ENCODE peak calls at places on chromosomes 6 and 20, in ten cellular contexts. One of them, this sample, is unnamed.

GRCh38 chr6:122798099-122798641 is 9.1 kb downstream of the SMPDL3A start:
- DNase-seq in lung: no peak
- DNase-seq in OCI-M1: no peak
- DNase-seq in colonic mucosa: peak; percentile 84
- DNase-seq in AG04450: no peak
- DNase-seq in T-helper 2 cell: no peak
- DNase-seq in RWPE1: peak; percentile 64
- DNase-seq in A549: peak; percentile 59
- DNase-seq in H7: no peak
- DNase-seq in NCI-H1436: no peak
- DNase-seq in this sample: peak; percentile 76

GRCh38 chr20:62434098-62434497 is 6.8 kb upstream of the RBBP8NL start:
- DNase-seq in NCI-H1436: no peak
- DNase-seq in OCI-M1: no peak
- DNase-seq in T-helper 2 cell: no peak
- DNase-seq in A549: no peak
- DNase-seq in lung: no peak
- DNase-seq in colonic mucosa: no peak
- DNase-seq in AG04450: no peak
- DNase-seq in RWPE1: no peak
- DNase-seq in H7: no peak
- DNase-seq in this sample: no peak

GRCh38 chr20:50085481-50086365 is 27.2 kb downstream of the UBE2V1 start:
- DNase-seq in A549: peak; percentile 70
- DNase-seq in T-helper 2 cell: no peak
- DNase-seq in RWPE1: peak; percentile 86
- DNase-seq in NCI-H1436: peak; percentile 60
- DNase-seq in OCI-M1: peak; percentile 84
- DNase-seq in H7: peak; percentile 86
- DNase-seq in AG04450: peak; percentile 27
- DNase-seq in colonic mucosa: peak; percentile 52
- DNase-seq in lung: peak; percentile 56
- DNase-seq in this sample: peak; percentile 59

GRCh38 chr6:75755704-75756103 is 6.7 kb downstream of the MYO6 start:
- DNase-seq in lung: no peak
- DNase-seq in AG04450: no peak
- DNase-seq in A549: no peak
- DNase-seq in OCI-M1: no peak
- DNase-seq in colonic mucosa: no peak
- DNase-seq in T-helper 2 cell: no peak
- DNase-seq in H7: no peak
- DNase-seq in NCI-H1436: no peak
- DNase-seq in RWPE1: no peak
- DNase-seq in this sample: no peak

GRCh38 chr20:3103369-3104032 is 19.0 kb upstream of the AVP start:
- DNase-seq in AG04450: no peak
- DNase-seq in RWPE1: peak; percentile 46
- DNase-seq in A549: no peak
- DNase-seq in OCI-M1: no peak
- DNase-seq in colonic mucosa: no peak
- DNase-seq in H7: no peak
- DNase-seq in lung: no peak
- DNase-seq in T-helper 2 cell: no peak
- DNase-seq in NCI-H1436: no peak
- DNase-seq in this sample: no peak

GRCh38 chr6:163323274-163323673 is 91.2 kb upstream of the QKI start:
- DNase-seq in T-helper 2 cell: no peak
- DNase-seq in AG04450: no peak
- DNase-seq in A549: no peak
- DNase-seq in NCI-H1436: no peak
- DNase-seq in H7: no peak
- DNase-seq in OCI-M1: no peak
- DNase-seq in lung: no peak
- DNase-seq in RWPE1: no peak
- DNase-seq in colonic mucosa: no peak
- DNase-seq in this sample: no peak

GRCh38 chr20:57795347-57795697 is 85.5 kb upstream of the PMEPA1 start:
- DNase-seq in colonic mucosa: no peak
- DNase-seq in NCI-H1436: no peak
- DNase-seq in lung: no peak
- DNase-seq in T-helper 2 cell: no peak
- DNase-seq in AG04450: no peak
- DNase-seq in H7: no peak
- DNase-seq in OCI-M1: no peak
- DNase-seq in RWPE1: no peak
- DNase-seq in A549: peak; percentile 27
- DNase-seq in this sample: peak; percentile 29

GRCh38 chr20:37521091-37521771 is at the start of gene NNAT:
- DNase-seq in T-helper 2 cell: no peak
- DNase-seq in AG04450: no peak
- DNase-seq in NCI-H1436: peak; percentile 71
- DNase-seq in H7: peak; percentile 88
- DNase-seq in A549: no peak
- DNase-seq in colonic mucosa: no peak
- DNase-seq in OCI-M1: no peak
- DNase-seq in lung: no peak
- DNase-seq in RWPE1: no peak
- DNase-seq in this sample: no peak

GRCh38 chr20:32807706-32808105 is 12.0 kb upstream of the MAPRE1 start:
- DNase-seq in OCI-M1: no peak
- DNase-seq in H7: peak; percentile 76
- DNase-seq in A549: no peak
- DNase-seq in T-helper 2 cell: no peak
- DNase-seq in lung: no peak
- DNase-seq in RWPE1: no peak
- DNase-seq in colonic mucosa: no peak
- DNase-seq in NCI-H1436: peak; percentile 29
- DNase-seq in AG04450: no peak
- DNase-seq in this sample: no peak

GRCh38 chr6:157201083-157201482 is 122.2 kb downstream of the TMEM242 start:
- DNase-seq in OCI-M1: no peak
- DNase-seq in AG04450: no peak
- DNase-seq in NCI-H1436: no peak
- DNase-seq in T-helper 2 cell: no peak
- DNase-seq in RWPE1: no peak
- DNase-seq in lung: no peak
- DNase-seq in colonic mucosa: no peak
- DNase-seq in H7: no peak
- DNase-seq in A549: no peak
- DNase-seq in this sample: no peak

GRCh38 chr6:132661906-132662305 is 2.9 kb upstream of the TAAR1 start:
- DNase-seq in colonic mucosa: no peak
- DNase-seq in NCI-H1436: no peak
- DNase-seq in OCI-M1: no peak
- DNase-seq in lung: no peak
- DNase-seq in H7: no peak
- DNase-seq in AG04450: no peak
- DNase-seq in T-helper 2 cell: no peak
- DNase-seq in RWPE1: no peak
- DNase-seq in A549: no peak
- DNase-seq in this sample: no peak

GRCh38 chr6:98467902-98468301 is 366.5 kb upstream of the POU3F2 start:
- DNase-seq in A549: no peak
- DNase-seq in NCI-H1436: no peak
- DNase-seq in colonic mucosa: no peak
- DNase-seq in lung: no peak
- DNase-seq in H7: no peak
- DNase-seq in RWPE1: no peak
- DNase-seq in OCI-M1: no peak
- DNase-seq in T-helper 2 cell: no peak
- DNase-seq in AG04450: no peak
- DNase-seq in this sample: no peak

GRCh38 chr20:61580958-61581824 is 329.1 kb downstream of the CDH4 start:
- DNase-seq in H7: no peak
- DNase-seq in T-helper 2 cell: no peak
- DNase-seq in OCI-M1: no peak
- DNase-seq in colonic mucosa: no peak
- DNase-seq in AG04450: no peak
- DNase-seq in NCI-H1436: no peak
- DNase-seq in A549: no peak
- DNase-seq in RWPE1: no peak
- DNase-seq in lung: no peak
- DNase-seq in this sample: no peak

GRCh38 chr6:164013480-164014208 is 599.1 kb downstream of the QKI start:
- DNase-seq in OCI-M1: peak; percentile 70
- DNase-seq in lung: no peak
- DNase-seq in A549: no peak
- DNase-seq in H7: no peak
- DNase-seq in AG04450: no peak
- DNase-seq in RWPE1: peak; percentile 30
- DNase-seq in colonic mucosa: no peak
- DNase-seq in NCI-H1436: no peak
- DNase-seq in T-helper 2 cell: no peak
- DNase-seq in this sample: no peak

GRCh38 chr20:43379239-43379917 is 78.3 kb upstream of the SRSF6 start:
- DNase-seq in AG04450: peak; percentile 84
- DNase-seq in NCI-H1436: no peak
- DNase-seq in RWPE1: peak; percentile 38
- DNase-seq in OCI-M1: no peak
- DNase-seq in lung: no peak
- DNase-seq in T-helper 2 cell: no peak
- DNase-seq in A549: peak; percentile 38
- DNase-seq in H7: no peak
- DNase-seq in colonic mucosa: no peak
- DNase-seq in this sample: peak; percentile 94

GRCh38 chr6:143293526-143293925 is 157.0 kb downstream of the ADAT2 start:
- DNase-seq in A549: no peak
- DNase-seq in lung: no peak
- DNase-seq in AG04450: no peak
- DNase-seq in colonic mucosa: no peak
- DNase-seq in T-helper 2 cell: no peak
- DNase-seq in OCI-M1: no peak
- DNase-seq in RWPE1: no peak
- DNase-seq in NCI-H1436: no peak
- DNase-seq in H7: no peak
- DNase-seq in this sample: no peak

GRCh38 chr6:105326838-105327745 is 75.8 kb downstream of the PREP start:
- DNase-seq in OCI-M1: no peak
- DNase-seq in AG04450: peak; percentile 18
- DNase-seq in colonic mucosa: no peak
- DNase-seq in RWPE1: peak; percentile 71
- DNase-seq in H7: no peak
- DNase-seq in A549: peak; percentile 7
- DNase-seq in NCI-H1436: peak; percentile 40
- DNase-seq in T-helper 2 cell: no peak
- DNase-seq in lung: no peak
- DNase-seq in this sample: peak; percentile 79

GRCh38 chr6:315921-316752 is 23.9 kb downstream of the DUSP22 start:
- DNase-seq in RWPE1: no peak
- DNase-seq in lung: no peak
- DNase-seq in T-helper 2 cell: no peak
- DNase-seq in colonic mucosa: no peak
- DNase-seq in NCI-H1436: no peak
- DNase-seq in H7: no peak
- DNase-seq in AG04450: no peak
- DNase-seq in A549: no peak
- DNase-seq in OCI-M1: no peak
- DNase-seq in this sample: no peak

GRCh38 chr6:158648682-158649131 is 1.1 kb upstream of the SYTL3 start:
- DNase-seq in colonic mucosa: no peak
- DNase-seq in A549: no peak
- DNase-seq in NCI-H1436: no peak
- DNase-seq in H7: no peak
- DNase-seq in OCI-M1: no peak
- DNase-seq in AG04450: peak; percentile 78
- DNase-seq in T-helper 2 cell: no peak
- DNase-seq in RWPE1: peak; percentile 53
- DNase-seq in lung: no peak
- DNase-seq in this sample: peak; percentile 94

GRCh38 chr6:133973109-133973971 is 20.3 kb downstream of the TBPL1 start:
- DNase-seq in lung: no peak
- DNase-seq in NCI-H1436: peak; percentile 52
- DNase-seq in AG04450: peak; percentile 42
- DNase-seq in H7: peak; percentile 26
- DNase-seq in OCI-M1: peak; percentile 93
- DNase-seq in colonic mucosa: no peak
- DNase-seq in RWPE1: peak; percentile 42
- DNase-seq in T-helper 2 cell: no peak
- DNase-seq in A549: peak; percentile 53
- DNase-seq in this sample: peak; percentile 46

GRCh38 chr20:52493177-52493711 is 301.7 kb upstream of the ZFP64 start:
- DNase-seq in RWPE1: no peak
- DNase-seq in H7: no peak
- DNase-seq in AG04450: no peak
- DNase-seq in A549: no peak
- DNase-seq in NCI-H1436: peak; percentile 65
- DNase-seq in colonic mucosa: no peak
- DNase-seq in OCI-M1: peak; percentile 49
- DNase-seq in lung: no peak
- DNase-seq in T-helper 2 cell: no peak
- DNase-seq in this sample: no peak

GRCh38 chr6:17865798-17866725 is 121.4 kb downstream of the KIF13A start:
- DNase-seq in OCI-M1: peak; percentile 44
- DNase-seq in AG04450: peak; percentile 76
- DNase-seq in RWPE1: peak; percentile 87
- DNase-seq in lung: peak; percentile 40
- DNase-seq in H7: no peak
- DNase-seq in NCI-H1436: no peak
- DNase-seq in colonic mucosa: peak; percentile 44
- DNase-seq in T-helper 2 cell: no peak
- DNase-seq in A549: peak; percentile 91
- DNase-seq in this sample: peak; percentile 98

GRCh38 chr20:7637184-7637583 is 303.1 kb downstream of the HAO1 start:
- DNase-seq in colonic mucosa: no peak
- DNase-seq in AG04450: no peak
- DNase-seq in OCI-M1: no peak
- DNase-seq in H7: no peak
- DNase-seq in RWPE1: no peak
- DNase-seq in T-helper 2 cell: no peak
- DNase-seq in A549: no peak
- DNase-seq in lung: no peak
- DNase-seq in NCI-H1436: no peak
- DNase-seq in this sample: no peak

GRCh38 chr20:17809714-17810631 is 110.2 kb downstream of the BANF2 start:
- DNase-seq in H7: no peak
- DNase-seq in RWPE1: no peak
- DNase-seq in colonic mucosa: no peak
- DNase-seq in NCI-H1436: no peak
- DNase-seq in OCI-M1: no peak
- DNase-seq in AG04450: peak; percentile 66
- DNase-seq in A549: no peak
- DNase-seq in T-helper 2 cell: no peak
- DNase-seq in lung: no peak
- DNase-seq in this sample: peak; percentile 52

GRCh38 chr20:623041-623440 is 12.9 kb upstream of the TCF15 start:
- DNase-seq in AG04450: no peak
- DNase-seq in colonic mucosa: no peak
- DNase-seq in RWPE1: no peak
- DNase-seq in A549: no peak
- DNase-seq in H7: no peak
- DNase-seq in lung: no peak
- DNase-seq in OCI-M1: no peak
- DNase-seq in NCI-H1436: no peak
- DNase-seq in T-helper 2 cell: no peak
- DNase-seq in this sample: no peak

GRCh38 chr6:51814418-51814817 is 273.0 kb downstream of the PKHD1 start:
- DNase-seq in RWPE1: no peak
- DNase-seq in colonic mucosa: no peak
- DNase-seq in lung: no peak
- DNase-seq in H7: peak; percentile 2
- DNase-seq in T-helper 2 cell: no peak
- DNase-seq in OCI-M1: no peak
- DNase-seq in A549: no peak
- DNase-seq in AG04450: no peak
- DNase-seq in NCI-H1436: peak; percentile 16
- DNase-seq in this sample: no peak

GRCh38 chr6:119314894-119315272 is 34.7 kb downstream of the MAN1A1 start:
- DNase-seq in colonic mucosa: no peak
- DNase-seq in A549: no peak
- DNase-seq in OCI-M1: peak; percentile 69
- DNase-seq in RWPE1: no peak
- DNase-seq in lung: no peak
- DNase-seq in NCI-H1436: no peak
- DNase-seq in H7: no peak
- DNase-seq in T-helper 2 cell: no peak
- DNase-seq in AG04450: no peak
- DNase-seq in this sample: no peak